ENCODE peak calls at places on chromosomes 4 and X, in eight cellular contexts. J is activated effector memory CD4-positive, alpha-beta T cell treated with anti-CD3 and anti-CD28 coated beads, Interleukin-2, amount 50 U/mL, for 16 hours; T is adipocyte; U is aorta; I is CD8-positive, alpha-beta T cell; P is iPS-NIHi11; W is GM03348; Z is body of pancreas. X is an unnamed sample.

GRCh38 chr4:82425478-82425877 is 4.8 kb downstream of the HNRNPDL start:
- DNase-seq in J (no peak), T (no peak), U (no peak), I (no peak), P (no peak), W (no peak), Z (no peak), X (no peak)

GRCh38 chr4:8439914-8440490 is 521 bp downstream of the ACOX3 start:
- DNase-seq in J (no peak), T (no peak), U (no peak), I (no peak), P (no peak), W (no peak), Z (no peak), X (no peak)

GRCh38 chr4:138367942-138368341 is 125.8 kb upstream of the SLC7A11 start:
- DNase-seq in J (no peak), T (no peak), U (no peak), I (no peak), P (no peak), W (no peak), Z (peak), X (no peak)

GRCh38 chrX:152932598-152933175 is 34.8 kb downstream of the ZNF185 start:
- DNase-seq in J (no peak), T (no peak), U (peak), I (no peak), P (no peak), W (no peak), Z (no peak), X (no peak)

GRCh38 chr4:172601195-172601594 is 567.4 kb upstream of the GALNT7 start:
- DNase-seq in J (no peak), T (no peak), U (no peak), I (no peak), P (peak), W (no peak), Z (no peak), X (no peak)

GRCh38 chrX:153441296-153441695 is 4.6 kb downstream of the TREX2 start:
- DNase-seq in J (no peak), T (no peak), U (peak), I (no peak), P (no peak), W (no peak), Z (peak), X (no peak)

GRCh38 chrX:37796805-37797204 is 16.9 kb downstream of the CYBB start:
- DNase-seq in J (no peak), T (no peak), U (no peak), I (no peak), P (no peak), W (no peak), Z (peak), X (no peak)

GRCh38 chr4:40811886-40812857 is 62.4 kb downstream of the NSUN7 start:
- DNase-seq in J (no peak), T (peak), U (no peak), I (no peak), P (no peak), W (no peak), Z (no peak), X (no peak)

GRCh38 chrX:43870758-43871419 is 11.4 kb downstream of the MAOB start:
- DNase-seq in J (no peak), T (no peak), U (no peak), I (no peak), P (no peak), W (no peak), Z (peak), X (no peak)

GRCh38 chrX:110157444-110157843 is 154.5 kb downstream of the TMEM164 start:
- DNase-seq in J (no peak), T (no peak), U (no peak), I (no peak), P (no peak), W (no peak), Z (no peak), X (no peak)

GRCh38 chrX:49199906-49200771 is at the start of gene SYP:
- DNase-seq in J (peak), T (peak), U (peak), I (peak), P (peak), W (peak), Z (peak), X (peak)

GRCh38 chr4:47538516-47538915 is 53.4 kb downstream of the ATP10D start:
- DNase-seq in J (no peak), T (peak), U (no peak), I (no peak), P (no peak), W (no peak), Z (no peak), X (no peak)

GRCh38 chrX:121987163-121987562 is 939.8 kb downstream of the GLUD2 start:
- DNase-seq in J (no peak), T (peak), U (no peak), I (no peak), P (no peak), W (peak), Z (no peak), X (no peak)

GRCh38 chr4:24210332-24210902 is 320.6 kb upstream of the PPARGC1A start:
- DNase-seq in J (no peak), T (peak), U (peak), I (no peak), P (no peak), W (peak), Z (peak), X (no peak)

GRCh38 chrX:47245156-47245555 is 12.3 kb downstream of the USP11 start:
- DNase-seq in J (no peak), T (no peak), U (no peak), I (no peak), P (no peak), W (no peak), Z (no peak), X (no peak)

GRCh38 chr4:23856630-23857029 is 33.2 kb downstream of the PPARGC1A start:
- DNase-seq in J (no peak), T (no peak), U (no peak), I (no peak), P (no peak), W (no peak), Z (peak), X (no peak)

GRCh38 chr4:109943745-109944144 is 31.1 kb downstream of the EGF start:
- DNase-seq in J (no peak), T (no peak), U (no peak), I (no peak), P (no peak), W (no peak), Z (no peak), X (no peak)

GRCh38 chr4:3291411-3291968 is 1.3 kb upstream of the RGS12 start:
- DNase-seq in J (no peak), T (no peak), U (peak), I (no peak), P (peak), W (no peak), Z (peak), X (no peak)

GRCh38 chr4:126051709-126052424 is 737.1 kb downstream of the FAT4 start:
- DNase-seq in J (no peak), T (peak), U (no peak), I (no peak), P (no peak), W (peak), Z (no peak), X (no peak)

GRCh38 chrX:53379747-53380146 is 42.7 kb downstream of the SMC1A start:
- DNase-seq in J (no peak), T (no peak), U (no peak), I (no peak), P (no peak), W (no peak), Z (no peak), X (no peak)

GRCh38 chr4:81136161-81136910 is 78.7 kb downstream of the PRKG2 start:
- DNase-seq in J (no peak), T (peak), U (no peak), I (no peak), P (no peak), W (peak), Z (peak), X (no peak)

GRCh38 chr4:55038176-55038890 is 87.1 kb downstream of the KDR start:
- DNase-seq in J (no peak), T (peak), U (no peak), I (no peak), P (peak), W (peak), Z (peak), X (no peak)

GRCh38 chr4:188854451-188854850 is 715.2 kb downstream of the TRIML1 start:
- DNase-seq in J (no peak), T (no peak), U (no peak), I (no peak), P (no peak), W (peak), Z (no peak), X (no peak)

GRCh38 chr4:25656031-25656430 is 380 bp downstream of the SLC34A2 start:
- DNase-seq in J (no peak), T (no peak), U (no peak), I (no peak), P (no peak), W (no peak), Z (no peak), X (no peak)

GRCh38 chr4:115126487-115126886 is 13.1 kb upstream of the NDST4 start:
- DNase-seq in J (no peak), T (no peak), U (no peak), I (no peak), P (no peak), W (no peak), Z (no peak), X (no peak)

GRCh38 chrX:119477812-119478232 is 9.6 kb downstream of the SLC25A5 start:
- DNase-seq in J (no peak), T (peak), U (no peak), I (no peak), P (no peak), W (peak), Z (peak), X (no peak)

GRCh38 chr4:113943863-113944262 is 35.6 kb downstream of the ARSJ start:
- DNase-seq in J (no peak), T (no peak), U (no peak), I (no peak), P (no peak), W (peak), Z (no peak), X (no peak)

GRCh38 chr4:78684196-78685079 is 91.7 kb upstream of the BMP2K start:
- DNase-seq in J (no peak), T (peak), U (no peak), I (no peak), P (no peak), W (peak), Z (no peak), X (no peak)

GRCh38 chr4:100816646-100817045 is 298.8 kb upstream of the EMCN start:
- DNase-seq in J (no peak), T (no peak), U (no peak), I (no peak), P (no peak), W (no peak), Z (no peak), X (no peak)

GRCh38 chr4:6775746-6776145 is 6.8 kb upstream of the KIAA0232 start:
- DNase-seq in J (no peak), T (no peak), U (no peak), I (no peak), P (no peak), W (no peak), Z (no peak), X (no peak)

GRCh38 chr4:84767163-84767562 is 184.2 kb downstream of the CDS1 start:
- DNase-seq in J (no peak), T (no peak), U (no peak), I (no peak), P (no peak), W (no peak), Z (no peak), X (no peak)

GRCh38 chr4:13059015-13059414 is 425.1 kb downstream of the RAB28 start:
- DNase-seq in J (no peak), T (no peak), U (no peak), I (no peak), P (no peak), W (no peak), Z (no peak), X (no peak)

GRCh38 chr4:692771-693554 is 4.0 kb upstream of the SLC49A3 start:
- DNase-seq in J (no peak), T (no peak), U (no peak), I (no peak), P (no peak), W (no peak), Z (no peak), X (no peak)

GRCh38 chrX:47571215-47571614 is 10.2 kb downstream of the ARAF start:
- DNase-seq in J (no peak), T (no peak), U (peak), I (no peak), P (no peak), W (no peak), Z (no peak), X (no peak)